ENCODE peak calls at places on chromosomes 3 and 15, in seven cellular contexts. M is OCI-LY7, G is heart left ventricle, A is HCT116, T is right atrium auricular region, F is endodermal cell, J is adipocyte. H is an unnamed sample.
A peak's percentile ranks its signal among the peaks of the same experiment; 100 is the strongest.

GRCh38 chr3:59820352-59820934 is 770.6 kb upstream of the CFAP20DC start:
- DNase-seq in M (no peak), G (no peak), A (no peak), T (no peak), F (no peak), J (no peak), H (no peak)

GRCh38 chr3:186754006-186754405 is 29.4 kb upstream of the EIF4A2 start:
- DNase-seq in M (no peak), G (no peak), A (no peak), T (no peak), F (no peak), J (no peak), H (no peak)

GRCh38 chr15:78061963-78062427 is 15.5 kb downstream of the TBC1D2B start:
- DNase-seq in M (peak; percentile 45), G (no peak), A (no peak), T (no peak), F (no peak), J (peak; percentile 75), H (no peak)

GRCh38 chr3:146138904-146139303 is 22.1 kb downstream of the PLOD2 start:
- DNase-seq in M (no peak), G (no peak), A (no peak), T (no peak), F (no peak), J (no peak), H (no peak)

GRCh38 chr3:71299160-71299559 is 284.4 kb downstream of the FOXP1 start:
- DNase-seq in M (no peak), G (no peak), A (no peak), T (no peak), F (no peak), J (no peak), H (no peak)

GRCh38 chr3:144265527-144266100 is 294.0 kb downstream of the DIPK2A start:
- DNase-seq in M (no peak), G (no peak), A (no peak), T (no peak), F (no peak), J (peak; percentile 15), H (no peak)

GRCh38 chr15:48642795-48643194 is 2.7 kb downstream of the FBN1 start:
- DNase-seq in M (no peak), G (no peak), A (no peak), T (no peak), F (no peak), J (peak; percentile 64), H (no peak)

GRCh38 chr3:14885307-14885706 is 62.1 kb upstream of the NR2C2 start:
- DNase-seq in M (no peak), G (no peak), A (no peak), T (no peak), F (no peak), J (no peak), H (no peak)

GRCh38 chr15:77630956-77631789 is 1.5 kb downstream of the LINGO1 start:
- DNase-seq in M (no peak), G (no peak), A (no peak), T (no peak), F (peak; percentile 80), J (no peak), H (peak; percentile 32)

GRCh38 chr3:13579089-13579488 is 30.2 kb downstream of the FBLN2 start:
- DNase-seq in M (no peak), G (no peak), A (no peak), T (no peak), F (no peak), J (peak; percentile 53), H (no peak)

GRCh38 chr3:126316515-126316939 is 40.7 kb downstream of the KLF15 start:
- DNase-seq in M (no peak), G (peak; percentile 15), A (no peak), T (no peak), F (no peak), J (no peak), H (no peak)

GRCh38 chr3:30518872-30519271 is 87.5 kb upstream of the TGFBR2 start:
- DNase-seq in M (no peak), G (no peak), A (no peak), T (no peak), F (no peak), J (peak; percentile 8), H (no peak)

GRCh38 chr3:43894176-43895049 is 203.7 kb downstream of the ABHD5 start:
- DNase-seq in M (peak; percentile 89), G (peak; percentile 67), A (peak; percentile 22), T (no peak), F (peak; percentile 87), J (peak; percentile 91), H (peak; percentile 55)

GRCh38 chr15:90217671-90218394 is 15.9 kb downstream of the CIB1 start:
- DNase-seq in M (no peak), G (no peak), A (no peak), T (no peak), F (no peak), J (no peak), H (no peak)

GRCh38 chr15:90222538-90222937 is 11.2 kb downstream of the CIB1 start:
- DNase-seq in M (no peak), G (no peak), A (no peak), T (no peak), F (no peak), J (no peak), H (no peak)

GRCh38 chr15:90223441-90224165 is 10.1 kb downstream of the CIB1 start:
- DNase-seq in M (no peak), G (no peak), A (no peak), T (no peak), F (no peak), J (no peak), H (no peak)

GRCh38 chr15:90219421-90220141 is 14.2 kb downstream of the CIB1 start:
- DNase-seq in M (peak; percentile 69), G (no peak), A (no peak), T (no peak), F (peak; percentile 86), J (peak; percentile 60), H (peak; percentile 76)

DNA sequence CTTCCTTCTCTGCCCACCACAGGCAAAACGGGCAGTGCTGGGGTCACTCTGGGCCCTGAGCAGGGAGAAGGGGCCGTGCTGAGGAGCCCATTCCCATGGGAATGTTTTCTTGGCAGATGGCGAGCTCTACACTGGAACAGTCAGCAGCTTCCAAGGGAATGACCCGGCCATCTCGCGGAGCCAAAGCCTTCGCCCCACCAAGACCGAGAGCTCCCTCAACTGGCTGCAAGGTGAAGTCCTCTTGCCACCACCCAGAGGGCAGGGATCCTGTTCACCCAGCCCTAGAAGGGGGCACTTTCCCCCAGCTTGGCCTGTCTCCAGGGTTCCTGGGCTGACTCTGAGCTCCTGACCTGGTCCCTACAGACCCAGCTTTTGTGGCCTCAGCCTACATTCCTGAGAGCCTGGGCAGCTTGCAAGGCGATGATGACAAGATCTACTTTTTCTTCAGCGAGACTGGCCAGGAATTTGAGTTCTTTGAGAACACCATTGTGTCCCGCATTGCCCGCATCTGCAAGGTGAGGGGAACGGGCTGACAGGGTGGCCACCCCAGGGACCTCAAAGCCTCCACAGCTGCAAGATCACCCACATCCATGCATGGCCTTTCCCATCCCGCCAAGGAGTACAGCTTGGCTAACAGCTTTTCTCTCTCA is 12.4 kb downstream of the CIB1 start:
- DNase-seq in M (peak; percentile 52), G (peak; percentile 83), A (no peak), T (peak; percentile 82), F (peak; percentile 91), J (peak; percentile 79), H (peak; percentile 45)
- H3K4me1 ChIP-seq in M (peaks cover 5% of the 10 kb centered on the region), G (no peaks in the 10 kb centered on the region), A (peaks cover 16% of the 10 kb centered on the region), T (peaks cover 12% of the 10 kb centered on the region), F (no peaks in the 10 kb centered on the region), J (peaks cover 11% of the 10 kb centered on the region), H (peaks cover 17% of the 10 kb centered on the region)

DNA sequence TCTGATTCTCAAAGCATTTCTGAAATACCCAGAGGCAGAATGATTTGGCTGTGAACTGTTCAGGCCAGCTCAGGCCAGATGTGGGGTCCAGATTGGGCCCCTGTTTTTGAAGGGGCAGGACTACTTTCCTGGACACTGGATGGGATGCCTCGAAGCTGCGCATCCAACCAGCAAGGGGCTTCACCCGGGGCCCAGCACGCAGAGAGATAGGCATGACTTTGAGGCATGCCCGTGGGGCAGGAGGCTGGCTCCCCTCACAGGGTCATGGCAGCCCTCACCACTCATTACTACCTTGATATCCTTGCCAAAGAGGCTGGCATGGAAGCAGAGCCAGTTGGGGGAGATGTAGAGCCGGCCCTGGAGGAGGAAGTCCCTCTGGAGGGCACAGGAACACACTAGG is 30.1 kb downstream of the GRAMD2A start:
- DNase-seq in M (no peak), G (no peak), A (no peak), T (no peak), F (no peak), J (no peak), H (no peak)
- H3K4me1 ChIP-seq in M (no peaks in the 10 kb centered on the region), G (no peaks in the 10 kb centered on the region), A (no peaks in the 10 kb centered on the region), T (peaks cover 15% of the 10 kb centered on the region), F (peaks cover 8% of the 10 kb centered on the region), J (no peaks in the 10 kb centered on the region), H (peaks cover 12% of the 10 kb centered on the region)

DNA sequence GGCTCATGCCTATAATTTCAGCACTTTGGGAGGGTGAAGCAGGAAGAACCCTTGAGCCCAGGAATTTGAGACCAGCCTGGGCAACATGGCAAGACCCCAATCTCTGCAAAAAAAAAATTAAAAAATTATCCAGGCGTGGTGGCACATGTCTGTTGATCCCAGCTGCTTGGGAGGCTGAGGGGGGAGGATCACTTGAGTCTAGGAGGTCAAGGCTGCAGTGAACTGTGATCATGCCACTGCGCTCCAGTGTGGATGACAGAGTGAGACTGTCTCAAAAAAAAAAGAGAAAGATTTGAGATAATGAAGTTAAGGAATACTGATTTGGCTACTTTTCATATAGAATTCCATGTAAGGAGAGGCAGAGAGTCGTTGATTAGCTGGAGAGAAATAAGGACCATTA is 214.3 kb downstream of the FEZF2 start:
- DNase-seq in M (no peak), G (no peak), A (no peak), T (no peak), F (no peak), J (no peak), H (no peak)
- H3K4me1 ChIP-seq in M (no peaks in the 10 kb centered on the region), G (peaks cover 6% of the 10 kb centered on the region), A (no peaks in the 10 kb centered on the region), T (peaks cover 65% of the 10 kb centered on the region), F (no peaks in the 10 kb centered on the region), J (peaks cover 58% of the 10 kb centered on the region), H (no peaks in the 10 kb centered on the region)

GRCh38 chr3:42829628-42830436 is 20.6 kb downstream of the ACKR2 start:
- DNase-seq in M (no peak), G (no peak), A (no peak), T (no peak), F (no peak), J (no peak), H (no peak)
- H3K4me1 ChIP-seq in M (no peaks in the 10 kb centered on the region), G (no peaks in the 10 kb centered on the region), A (peaks cover 29% of the 10 kb centered on the region), T (peaks cover 4% of the 10 kb centered on the region), F (no peaks in the 10 kb centered on the region), J (peaks cover 64% of the 10 kb centered on the region), H (no peaks in the 10 kb centered on the region)

DNA sequence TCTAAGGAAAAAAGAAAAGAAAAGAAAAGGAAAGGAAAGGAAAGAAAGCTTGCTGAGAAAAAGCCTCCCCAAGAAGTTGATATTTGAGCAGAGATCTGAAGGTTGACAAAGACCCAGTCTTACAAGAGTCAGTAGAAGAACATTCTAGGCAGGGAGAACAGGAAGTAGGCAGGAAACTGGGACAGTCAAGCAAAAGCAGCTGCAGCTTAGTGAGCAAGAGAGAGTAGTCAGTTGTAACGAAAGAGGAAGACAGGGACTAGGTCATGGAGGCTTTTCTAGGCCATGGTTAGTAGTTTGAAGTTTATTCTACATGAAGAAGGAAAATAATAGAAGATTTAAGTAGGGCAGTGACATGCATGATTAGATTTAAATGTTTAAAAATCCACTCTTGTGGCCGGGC is 31.8 kb upstream of the KLHL6 start:
- DNase-seq in M (peak; percentile 86), G (no peak), A (no peak), T (no peak), F (no peak), J (peak; percentile 1), H (no peak)
- H3K4me1 ChIP-seq in M (peaks cover 100% of the 10 kb centered on the region), G (no peaks in the 10 kb centered on the region), A (no peaks in the 10 kb centered on the region), T (peaks cover 42% of the 10 kb centered on the region), F (peaks cover 22% of the 10 kb centered on the region), J (peaks cover 13% of the 10 kb centered on the region), H (peaks cover 24% of the 10 kb centered on the region)